ENCODE peak calls at places on chromosome 9, in four cellular contexts. One of them, this sample, is unnamed.

GRCh38 chr9:105316703-105317102 is 72.3 kb downstream of the SLC44A1 start:
- DNase-seq in WTC11: no peak
- DNase-seq in HepG2: no peak
- DNase-seq in H1: no peak
- DNase-seq in this sample: no peak

GRCh38 chr9:137306546-137307254 is 4.6 kb upstream of the NRARP start:
- DNase-seq in WTC11: no peak
- DNase-seq in HepG2: no peak
- DNase-seq in H1: no peak
- DNase-seq in this sample: no peak

GRCh38 chr9:110050925-110051355 is 157.0 kb downstream of the C9orf152 start:
- DNase-seq in WTC11: no peak
- DNase-seq in HepG2: no peak
- DNase-seq in H1: no peak
- DNase-seq in this sample: no peak

GRCh38 chr9:34124103-34124502 is 2.4 kb downstream of the DCAF12 start:
- DNase-seq in WTC11: no peak
- DNase-seq in HepG2: no peak
- DNase-seq in H1: no peak
- DNase-seq in this sample: no peak

GRCh38 chr9:92730897-92731296 is 33.7 kb downstream of the BICD2 start:
- DNase-seq in WTC11: peak; percentile 8
- DNase-seq in HepG2: no peak
- DNase-seq in H1: no peak
- DNase-seq in this sample: no peak

GRCh38 chr9:35675732-35676392 is 2.1 kb downstream of the CA9 start:
- DNase-seq in WTC11: peak; percentile 95
- DNase-seq in HepG2: no peak
- DNase-seq in H1: peak; percentile 98
- DNase-seq in this sample: no peak

GRCh38 chr9:98129451-98129881 is 10.4 kb upstream of the TRIM14 start:
- DNase-seq in WTC11: no peak
- DNase-seq in HepG2: no peak
- DNase-seq in H1: no peak
- DNase-seq in this sample: no peak

GRCh38 chr9:97853844-97854695 is 1.0 kb downstream of the FOXE1 start:
- DNase-seq in WTC11: peak; percentile 61
- DNase-seq in HepG2: no peak
- DNase-seq in H1: peak; percentile 77
- DNase-seq in this sample: no peak

GRCh38 chr9:107848598-107848997 is 359.0 kb upstream of the KLF4 start:
- DNase-seq in WTC11: no peak
- DNase-seq in HepG2: no peak
- DNase-seq in H1: no peak
- DNase-seq in this sample: no peak

GRCh38 chr9:68522126-68522525 is 18.6 kb downstream of the TMEM252 start:
- DNase-seq in WTC11: no peak
- DNase-seq in HepG2: no peak
- DNase-seq in H1: no peak
- DNase-seq in this sample: no peak

GRCh38 chr9:21831841-21832509 is 29.5 kb downstream of the MTAP start:
- DNase-seq in WTC11: no peak
- DNase-seq in HepG2: no peak
- DNase-seq in H1: no peak
- DNase-seq in this sample: peak; percentile 71

GRCh38 chr9:27125936-27126335 is 16.9 kb downstream of the TEK start:
- DNase-seq in WTC11: no peak
- DNase-seq in HepG2: no peak
- DNase-seq in H1: no peak
- DNase-seq in this sample: no peak

GRCh38 chr9:88198346-88198807 is 60.1 kb upstream of the SPATA31C2 start:
- DNase-seq in WTC11: no peak
- DNase-seq in HepG2: no peak
- DNase-seq in H1: no peak
- DNase-seq in this sample: no peak

GRCh38 chr9:110583237-110583636 is 3.7 kb upstream of the SVEP1 start:
- DNase-seq in WTC11: no peak
- DNase-seq in HepG2: no peak
- DNase-seq in H1: no peak
- DNase-seq in this sample: no peak

GRCh38 chr9:76321185-76321828 is 72.9 kb downstream of the RFK start:
- DNase-seq in WTC11: no peak
- DNase-seq in HepG2: no peak
- DNase-seq in H1: no peak
- DNase-seq in this sample: no peak

GRCh38 chr9:132993511-132993939 is 15.0 kb downstream of the GFI1B start:
- DNase-seq in WTC11: no peak
- DNase-seq in HepG2: peak; percentile 29
- DNase-seq in H1: no peak
- DNase-seq in this sample: no peak

GRCh38 chr9:132995121-132995420 is 16.6 kb downstream of the GFI1B start:
- DNase-seq in WTC11: no peak
- DNase-seq in HepG2: no peak
- DNase-seq in H1: no peak
- DNase-seq in this sample: no peak

GRCh38 chr9:132996526-132996925 is 18.0 kb downstream of the GFI1B start:
- DNase-seq in WTC11: peak; percentile 13
- DNase-seq in HepG2: no peak
- DNase-seq in H1: no peak
- DNase-seq in this sample: no peak

GRCh38 chr9:132995906-132996305 is 17.4 kb downstream of the GFI1B start:
- DNase-seq in WTC11: peak; percentile 7
- DNase-seq in HepG2: no peak
- DNase-seq in H1: no peak
- DNase-seq in this sample: no peak

GRCh38 chr9:132994410-132995120 is 16.1 kb downstream of the GFI1B start:
- DNase-seq in WTC11: no peak
- DNase-seq in HepG2: no peak
- DNase-seq in H1: no peak
- DNase-seq in this sample: no peak
- TF ChIP-seq ATF2 in WTC11: no peak
- TF ChIP-seq ATF2 in HepG2: no peak
- TF ChIP-seq ATF2 in H1: no peak
- TF ChIP-seq ATF2 in this sample: no peak

GRCh38 chr9:122226758-122227575 is 1.8 kb downstream of the LHX6 start:
- DNase-seq in WTC11: peak; percentile 57
- DNase-seq in HepG2: no peak
- DNase-seq in H1: peak; percentile 73
- DNase-seq in this sample: no peak

GRCh38 chr9:122226142-122226757 is 2.5 kb downstream of the LHX6 start:
- DNase-seq in WTC11: peak; percentile 40
- DNase-seq in HepG2: no peak
- DNase-seq in H1: peak; percentile 72
- DNase-seq in this sample: no peak

GRCh38 chr9:122228191-122228905 is 409 bp downstream of the LHX6 start:
- DNase-seq in WTC11: peak; percentile 56
- DNase-seq in HepG2: no peak
- DNase-seq in H1: peak; percentile 70
- DNase-seq in this sample: no peak

GRCh38 chr9:122228906-122229837 is at the start of gene LHX6:
- DNase-seq in WTC11: no peak
- DNase-seq in HepG2: no peak
- DNase-seq in H1: no peak
- DNase-seq in this sample: no peak

DNA sequence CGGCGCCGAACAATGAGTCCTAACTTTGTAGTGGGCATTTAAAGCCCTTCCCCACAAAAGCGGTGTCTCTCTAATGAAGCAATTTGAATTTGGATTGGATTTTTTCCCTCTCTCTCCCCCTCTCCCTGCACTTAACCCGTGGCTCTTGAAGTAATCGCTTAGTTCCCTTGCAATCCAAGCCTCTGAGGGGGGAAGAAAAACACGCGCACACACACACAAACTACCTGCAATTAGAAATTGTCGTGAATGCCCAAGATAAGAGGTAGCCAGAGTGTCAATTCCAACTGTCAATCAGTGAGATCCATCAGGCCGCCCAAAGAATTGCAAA is 1.2 kb downstream of the LHX6 start:
- DNase-seq in WTC11: no peak
- DNase-seq in HepG2: no peak
- DNase-seq in H1: no peak
- DNase-seq in this sample: no peak
- TF ChIP-seq ATF2 in WTC11: no peak
- TF ChIP-seq ATF2 in HepG2: no peak
- TF ChIP-seq ATF2 in H1: no peak
- TF ChIP-seq ATF2 in this sample: no peak

DNA sequence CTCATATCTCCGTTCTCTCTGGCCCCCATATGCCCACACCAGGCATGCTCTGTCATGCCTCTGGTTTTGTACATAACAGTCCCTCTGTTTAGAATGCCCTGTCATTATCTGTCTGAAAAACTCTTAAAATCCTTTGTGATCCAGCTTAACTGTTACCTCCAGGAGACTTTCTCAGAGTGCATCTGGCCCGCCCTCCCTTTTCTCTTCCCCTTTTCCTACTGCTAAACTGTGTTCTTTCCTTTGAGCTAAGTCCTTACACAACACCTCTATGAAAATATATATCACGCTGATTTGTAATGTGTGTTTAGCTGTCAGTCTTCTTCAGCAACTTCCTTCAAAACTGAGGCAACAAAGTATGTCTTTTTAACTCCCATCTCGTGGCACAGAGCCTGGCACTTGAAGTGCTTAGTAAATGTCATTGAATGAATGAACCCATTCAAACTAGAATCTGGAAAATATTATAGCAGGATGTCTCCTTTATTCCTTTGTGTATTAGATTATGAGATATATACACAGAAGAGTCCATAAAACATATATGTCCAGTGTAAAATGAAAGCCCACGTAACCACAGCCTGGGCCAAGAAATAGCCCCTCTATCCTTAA is 166.2 kb upstream of the KLF9 start:
- DNase-seq in WTC11: no peak
- DNase-seq in HepG2: no peak
- DNase-seq in H1: no peak
- DNase-seq in this sample: no peak
- TF ChIP-seq ATF2 in WTC11: no peak
- TF ChIP-seq ATF2 in HepG2: no peak
- TF ChIP-seq ATF2 in H1: no peak
- TF ChIP-seq ATF2 in this sample: no peak

DNA sequence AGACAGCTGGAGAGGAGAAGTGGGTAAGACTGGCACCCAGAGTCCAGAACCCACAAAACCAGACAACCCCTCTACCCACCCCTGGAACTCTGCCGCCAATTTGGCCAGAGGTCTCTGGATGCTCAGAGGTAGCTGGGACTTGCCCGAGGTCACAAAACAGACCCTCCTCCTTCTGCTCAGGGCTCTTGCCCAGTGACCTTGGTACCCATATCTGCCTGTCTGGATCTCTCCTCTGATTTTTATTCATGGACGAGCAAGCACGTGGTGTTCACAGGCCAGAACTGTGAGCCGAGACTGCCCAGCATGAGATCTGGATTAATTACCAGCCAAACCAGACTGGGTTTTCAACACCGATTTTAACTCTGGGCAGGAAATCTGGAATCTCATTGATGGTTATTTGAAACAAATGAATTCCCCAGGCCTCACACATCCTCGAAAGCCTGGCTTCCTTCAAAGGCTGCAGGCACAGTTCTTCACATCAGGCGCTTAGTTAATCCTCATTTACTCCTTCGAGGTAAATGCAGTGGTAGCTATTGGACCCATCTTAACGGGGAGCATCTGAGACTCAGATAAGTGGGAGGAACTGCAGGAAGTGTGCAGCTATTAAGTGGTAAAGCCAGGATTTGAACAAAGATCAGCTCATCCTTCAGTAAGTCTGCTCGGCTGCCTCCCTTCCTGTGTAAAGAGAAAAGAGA is 21.4 kb downstream of the COL27A1 start:
- DNase-seq in WTC11: no peak
- DNase-seq in HepG2: no peak
- DNase-seq in H1: no peak
- DNase-seq in this sample: no peak
- TF ChIP-seq ATF2 in WTC11: no peak
- TF ChIP-seq ATF2 in HepG2: no peak
- TF ChIP-seq ATF2 in H1: no peak
- TF ChIP-seq ATF2 in this sample: no peak

GRCh38 chr9:72524820-72525539 is 3.6 kb downstream of the TMC1 start:
- DNase-seq in WTC11: no peak
- DNase-seq in HepG2: no peak
- DNase-seq in H1: no peak
- DNase-seq in this sample: peak; percentile 76
- TF ChIP-seq ATF2 in WTC11: no peak
- TF ChIP-seq ATF2 in HepG2: no peak
- TF ChIP-seq ATF2 in H1: no peak
- TF ChIP-seq ATF2 in this sample: no peak